ENCODE peak calls at places on chromosomes 13 and 19, in four cellular contexts. I is BJ; X is WERI-Rb-1; Q is CD4-positive, alpha-beta memory T cell. S is an unnamed sample.

GRCh38 chr19:23075031-23075733 is 41.6 kb upstream of the ZNF730 start:
- DNase-seq in I (no peak), X (peak; percentile 91), Q (no peak), S (peak; percentile 46)

GRCh38 chr19:17227798-17228367 is 1.9 kb downstream of the OCEL1 start:
- DNase-seq in I (no peak), X (peak; percentile 57), Q (no peak), S (no peak)

GRCh38 chr13:42486711-42487198 is 87.2 kb upstream of the TNFSF11 start:
- DNase-seq in I (peak; percentile 16), X (no peak), Q (no peak), S (peak; percentile 21)

GRCh38 chr19:313988-314815 is 23.0 kb upstream of the PLPP2 start:
- DNase-seq in I (no peak), X (no peak), Q (no peak), S (no peak)

GRCh38 chr19:57708641-57709354 is at the start of gene ZNF154:
- DNase-seq in I (no peak), X (no peak), Q (peak; percentile 75), S (peak; percentile 57)

GRCh38 chr13:97432232-97432916 is 1.6 kb upstream of the RAP2A start:
- DNase-seq in I (no peak), X (no peak), Q (no peak), S (no peak)

GRCh38 chr19:13118424-13119193 is 545 bp downstream of the NACC1 start:
- DNase-seq in I (no peak), X (peak; percentile 90), Q (no peak), S (no peak)

GRCh38 chr13:25062479-25062878 is 33.5 kb upstream of the PABPC3 start:
- DNase-seq in I (no peak), X (no peak), Q (no peak), S (no peak)

GRCh38 chr19:3585301-3586123 is at the start of gene GIPC3:
- DNase-seq in I (no peak), X (peak; percentile 31), Q (no peak), S (no peak)

GRCh38 chr13:99191900-99192399 is 8.7 kb upstream of the UBAC2 start:
- DNase-seq in I (no peak), X (peak; percentile 75), Q (no peak), S (peak; percentile 22)

GRCh38 chr19:3298853-3299449 is 67.4 kb upstream of the NFIC start:
- DNase-seq in I (no peak), X (no peak), Q (no peak), S (no peak)

GRCh38 chr13:27276188-27276587 is 5.6 kb downstream of the RASL11A start:
- DNase-seq in I (peak; percentile 74), X (no peak), Q (no peak), S (peak; percentile 82)

GRCh38 chr13:95002968-95003813 is 290.8 kb upstream of the SOX21 start:
- DNase-seq in I (no peak), X (no peak), Q (no peak), S (no peak)

GRCh38 chr13:61664821-61665705 is 249.4 kb upstream of the PCDH20 start:
- DNase-seq in I (no peak), X (no peak), Q (no peak), S (no peak)

GRCh38 chr19:1259873-1260748 is 9.0 kb upstream of the CIRBP start:
- DNase-seq in I (no peak), X (no peak), Q (no peak), S (no peak)

GRCh38 chr13:74910399-74910798 is 571.6 kb downstream of the TBC1D4 start:
- DNase-seq in I (no peak), X (no peak), Q (no peak), S (no peak)

GRCh38 chr13:32362574-32362973 is 47.3 kb downstream of the BRCA2 start:
- DNase-seq in I (no peak), X (no peak), Q (no peak), S (no peak)

GRCh38 chr13:110759710-110760109 is 46.2 kb downstream of the ING1 start:
- DNase-seq in I (no peak), X (no peak), Q (no peak), S (peak; percentile 21)

GRCh38 chr19:7533281-7533819 is 2.2 kb upstream of the PNPLA6 start:
- DNase-seq in I (no peak), X (no peak), Q (no peak), S (peak; percentile 71)

GRCh38 chr19:14487370-14488125 is 8.4 kb downstream of the GIPC1 start:
- DNase-seq in I (no peak), X (no peak), Q (no peak), S (no peak)

GRCh38 chr19:47540748-47541147 is 25.9 kb upstream of the NAPA start:
- DNase-seq in I (no peak), X (peak; percentile 49), Q (no peak), S (peak; percentile 48)

GRCh38 chr13:99034333-99035085 is 56.6 kb upstream of the DOCK9 start:
- DNase-seq in I (no peak), X (no peak), Q (no peak), S (no peak)

GRCh38 chr13:73274147-73274546 is 215.3 kb downstream of the KLF5 start:
- DNase-seq in I (peak; percentile 44), X (no peak), Q (no peak), S (peak; percentile 81)

GRCh38 chr19:3986260-3987041 is 1.2 kb upstream of the EEF2 start:
- DNase-seq in I (no peak), X (peak; percentile 73), Q (peak; percentile 70), S (peak; percentile 80)

DNA sequence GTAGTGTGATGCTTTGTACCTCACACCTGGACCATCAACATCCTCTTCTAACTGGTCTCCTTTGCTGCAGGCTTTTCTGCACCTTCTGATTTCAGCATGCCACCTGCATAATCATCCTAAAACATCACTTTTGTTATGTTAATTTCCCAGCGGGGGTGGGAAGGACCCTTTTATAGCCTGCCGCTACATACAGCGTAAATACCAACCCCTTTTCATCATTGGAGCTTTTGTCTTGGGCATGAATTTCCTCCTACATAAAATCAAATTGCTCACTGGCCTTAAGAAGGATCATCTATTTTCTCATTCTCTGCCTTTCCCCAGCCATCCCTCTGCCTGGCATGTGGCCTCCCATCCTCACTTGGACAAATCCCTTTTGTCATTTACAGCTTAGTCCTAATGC is 124.7 kb downstream of the RBM26 start:
- DNase-seq in I (no peak), X (no peak), Q (no peak), S (no peak)
- H3K4me3 ChIP-seq in I (no peak overlapping the region), X (no peak overlapping the region), Q (no peak overlapping the region), S (no peak overlapping the region)

GRCh38 chr13:22505489-22505888 is 675.3 kb upstream of the SGCG start:
- DNase-seq in I (no peak), X (no peak), Q (no peak), S (peak; percentile 3)

GRCh38 chr13:22506286-22506685 is 674.5 kb upstream of the SGCG start:
- DNase-seq in I (no peak), X (no peak), Q (no peak), S (no peak)
- H3K4me3 ChIP-seq in I (no peak overlapping the region), X (no peak overlapping the region), Q (no peak overlapping the region), S (no peak overlapping the region)

GRCh38 chr19:45646345-45646698 is 7.1 kb upstream of the EML2 start:
- DNase-seq in I (no peak), X (no peak), Q (no peak), S (no peak)

GRCh38 chr19:45643927-45644771 is 5.0 kb upstream of the EML2 start:
- DNase-seq in I (no peak), X (no peak), Q (no peak), S (no peak)

GRCh38 chr19:45643024-45643926 is 4.1 kb upstream of the EML2 start:
- DNase-seq in I (no peak), X (peak; percentile 92), Q (peak; percentile 87), S (peak; percentile 64)

GRCh38 chr19:45645068-45645630 is 6.0 kb upstream of the EML2 start:
- DNase-seq in I (no peak), X (no peak), Q (no peak), S (no peak)

GRCh38 chr19:45645631-45646344 is 6.6 kb upstream of the EML2 start:
- DNase-seq in I (peak; percentile 41), X (peak; percentile 98), Q (peak; percentile 79), S (peak; percentile 70)
- H3K4me3 ChIP-seq in I (peak overlapping the region; percentile 37), X (peak overlapping the region; percentile 43), Q (peak overlapping the region; percentile 75), S (peak overlapping the region; percentile 62)

GRCh38 chr13:20482275-20482761 is 43.3 kb downstream of the CRYL1 start:
- DNase-seq in I (no peak), X (peak; percentile 71), Q (no peak), S (no peak)
- H3K4me3 ChIP-seq in I (no peak overlapping the region), X (peak overlapping the region; percentile 38), Q (no peak overlapping the region), S (no peak overlapping the region)

DNA sequence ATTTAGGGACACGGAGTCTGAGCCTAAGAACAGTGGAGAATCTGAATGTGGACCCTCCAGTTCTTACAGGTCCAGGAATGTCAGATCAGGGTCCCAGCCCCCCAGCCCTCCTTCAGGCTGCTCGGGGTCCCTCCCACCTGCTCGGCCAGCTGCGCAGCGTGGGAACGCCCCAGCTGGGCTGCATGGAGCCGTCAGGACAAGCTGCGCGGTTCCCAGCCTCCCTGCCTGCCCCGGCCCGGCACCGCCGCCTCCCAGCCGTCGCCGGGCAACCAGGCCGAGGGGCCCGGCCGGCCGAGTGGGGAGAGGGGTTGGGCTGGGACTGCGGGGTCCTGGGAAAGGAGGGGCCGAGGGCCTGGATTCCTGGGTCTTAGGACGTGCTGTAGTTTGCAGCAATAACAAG is 710 bp upstream of the KIRREL2 start:
- DNase-seq in I (no peak), X (peak; percentile 40), Q (no peak), S (no peak)
- H3K4me3 ChIP-seq in I (no peak overlapping the region), X (peak overlapping the region; percentile 91), Q (no peak overlapping the region), S (no peak overlapping the region)

GRCh38 chr19:5339470-5339949 is 1.1 kb downstream of the PTPRS start:
- DNase-seq in I (no peak), X (no peak), Q (no peak), S (no peak)

GRCh38 chr19:5341448-5341820 is 822 bp upstream of the PTPRS start:
- DNase-seq in I (no peak), X (no peak), Q (no peak), S (no peak)

GRCh38 chr19:5341981-5342380 is 1.4 kb upstream of the PTPRS start:
- DNase-seq in I (no peak), X (no peak), Q (no peak), S (no peak)

GRCh38 chr19:5339950-5340636 is 519 bp downstream of the PTPRS start:
- DNase-seq in I (no peak), X (peak; percentile 28), Q (no peak), S (no peak)

GRCh38 chr19:5340637-5341447 is at the start of gene PTPRS:
- DNase-seq in I (no peak), X (peak; percentile 90), Q (peak; percentile 44), S (peak; percentile 64)
- H3K4me3 ChIP-seq in I (peak within 1 kb of the TSS; percentile 59), X (peak within 1 kb of the TSS; percentile 90), Q (peak within 1 kb of the TSS; percentile 19), S (peak within 1 kb of the TSS; percentile 65)

GRCh38 chr13:38086013-38086412 is 216.4 kb upstream of the TRPC4 start:
- DNase-seq in I (no peak), X (no peak), Q (no peak), S (no peak)

GRCh38 chr13:38086721-38087120 is 217.1 kb upstream of the TRPC4 start:
- DNase-seq in I (no peak), X (no peak), Q (no peak), S (no peak)

GRCh38 chr13:38093425-38093824 is 223.9 kb upstream of the TRPC4 start:
- DNase-seq in I (no peak), X (no peak), Q (no peak), S (no peak)

DNA sequence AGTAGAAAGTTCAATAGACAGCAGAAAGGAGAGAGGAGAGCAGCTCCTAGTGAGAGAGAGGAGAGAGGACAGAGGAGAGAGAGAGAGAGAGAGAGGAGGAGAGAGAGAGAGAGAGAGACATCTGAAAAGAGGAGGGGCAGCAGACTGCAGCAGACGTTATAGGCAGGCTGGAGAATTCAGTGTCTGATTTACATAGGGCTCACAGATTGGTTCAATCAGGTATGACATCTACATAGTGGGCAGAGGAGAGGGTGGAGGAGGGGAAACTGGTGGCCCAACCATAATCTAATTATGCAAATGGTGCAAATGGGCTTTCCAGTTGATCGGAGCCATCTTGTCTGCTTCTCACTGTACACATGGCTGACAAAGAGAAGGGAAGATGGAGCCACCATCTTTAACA is 221.3 kb upstream of the TRPC4 start:
- DNase-seq in I (no peak), X (no peak), Q (no peak), S (no peak)
- H3K4me3 ChIP-seq in I (no peak overlapping the region), X (no peak overlapping the region), Q (no peak overlapping the region), S (no peak overlapping the region)

S was measured in AG10803.